ENCODE peak calls at places on chromosomes 3 and 15, in six cellular contexts. One of them, this sample, is unnamed.

GRCh38 chr3:53354945-53355498 is 7.7 kb upstream of the DCP1A start:
- DNase-seq in NCI-H460: no peak
- DNase-seq in heart right ventricle: no peak
- DNase-seq in ACHN: no peak
- DNase-seq in HTR-8/SVneo: no peak
- DNase-seq in C1 segment of cervical spinal cord: no peak
- DNase-seq in this sample: no peak

GRCh38 chr3:52238761-52239701 is at the start of gene TWF2:
- DNase-seq in C1 segment of cervical spinal cord: peak
- DNase-seq in ACHN: peak
- DNase-seq in HTR-8/SVneo: peak
- DNase-seq in NCI-H460: peak
- DNase-seq in heart right ventricle: peak
- DNase-seq in this sample: no peak

GRCh38 chr15:77840962-77841361 is 208.2 kb upstream of the LINGO1 start:
- DNase-seq in ACHN: peak
- DNase-seq in HTR-8/SVneo: peak
- DNase-seq in heart right ventricle: no peak
- DNase-seq in NCI-H460: no peak
- DNase-seq in C1 segment of cervical spinal cord: no peak
- DNase-seq in this sample: peak

GRCh38 chr15:61171190-61171589 is 57.9 kb downstream of the RORA start:
- DNase-seq in HTR-8/SVneo: no peak
- DNase-seq in heart right ventricle: no peak
- DNase-seq in C1 segment of cervical spinal cord: no peak
- DNase-seq in ACHN: no peak
- DNase-seq in NCI-H460: no peak
- DNase-seq in this sample: no peak

GRCh38 chr3:98750520-98750919 is 12.6 kb upstream of the ST3GAL6 start:
- DNase-seq in HTR-8/SVneo: no peak
- DNase-seq in C1 segment of cervical spinal cord: no peak
- DNase-seq in heart right ventricle: no peak
- DNase-seq in NCI-H460: no peak
- DNase-seq in ACHN: no peak
- DNase-seq in this sample: no peak

GRCh38 chr3:73917643-73918042 is 292.9 kb upstream of the PDZRN3 start:
- DNase-seq in NCI-H460: no peak
- DNase-seq in HTR-8/SVneo: no peak
- DNase-seq in ACHN: no peak
- DNase-seq in heart right ventricle: no peak
- DNase-seq in C1 segment of cervical spinal cord: no peak
- DNase-seq in this sample: no peak

GRCh38 chr3:71512544-71512943 is 71.0 kb downstream of the FOXP1 start:
- DNase-seq in ACHN: no peak
- DNase-seq in C1 segment of cervical spinal cord: no peak
- DNase-seq in NCI-H460: no peak
- DNase-seq in HTR-8/SVneo: no peak
- DNase-seq in heart right ventricle: no peak
- DNase-seq in this sample: no peak

GRCh38 chr3:161221881-161222600 is 930 bp downstream of the NMD3 start:
- DNase-seq in HTR-8/SVneo: no peak
- DNase-seq in C1 segment of cervical spinal cord: no peak
- DNase-seq in NCI-H460: no peak
- DNase-seq in ACHN: peak
- DNase-seq in heart right ventricle: no peak
- DNase-seq in this sample: no peak

GRCh38 chr3:105085506-105085905 is 281.2 kb upstream of the ALCAM start:
- DNase-seq in HTR-8/SVneo: no peak
- DNase-seq in C1 segment of cervical spinal cord: no peak
- DNase-seq in NCI-H460: no peak
- DNase-seq in ACHN: peak
- DNase-seq in heart right ventricle: no peak
- DNase-seq in this sample: no peak

GRCh38 chr3:155282416-155283091 is 10.9 kb downstream of the STRIT1 start:
- DNase-seq in heart right ventricle: no peak
- DNase-seq in ACHN: no peak
- DNase-seq in NCI-H460: no peak
- DNase-seq in HTR-8/SVneo: no peak
- DNase-seq in C1 segment of cervical spinal cord: no peak
- DNase-seq in this sample: no peak

GRCh38 chr3:32359766-32360513 is 31.7 kb upstream of the CMTM7 start:
- DNase-seq in ACHN: peak
- DNase-seq in heart right ventricle: no peak
- DNase-seq in C1 segment of cervical spinal cord: no peak
- DNase-seq in HTR-8/SVneo: no peak
- DNase-seq in NCI-H460: no peak
- DNase-seq in this sample: no peak

GRCh38 chr15:26891448-26891881 is 24.6 kb downstream of the GABRA5 start:
- DNase-seq in HTR-8/SVneo: peak
- DNase-seq in heart right ventricle: peak
- DNase-seq in NCI-H460: peak
- DNase-seq in C1 segment of cervical spinal cord: peak
- DNase-seq in ACHN: peak
- DNase-seq in this sample: peak

This sample was measured in retinal pigment epithelial cell.